ENCODE peak calls at places on chromosome 5, in ten cellular contexts. N, X, D, Q, F, E, U, K, I and S are unnamed samples.

GRCh38 chr5:148585988-148586387 is 68.3 kb downstream of the HTR4 start:
- DNase-seq in U (no peak), Q (no peak), I (no peak), D (no peak), K (no peak), F (no peak), X (no peak), E (no peak), N (no peak), S (no peak)

GRCh38 chr5:172866802-172867748 is 33.0 kb downstream of the ERGIC1 start:
- DNase-seq in Q (peak; percentile 58), X (no peak), E (no peak), K (no peak), N (no peak), I (no peak), F (no peak), D (peak; percentile 96), U (no peak), S (peak; percentile 88)

GRCh38 chr5:115439042-115439441 is 105.5 kb downstream of the FEM1C start:
- DNase-seq in D (no peak), U (no peak), I (peak; percentile 50), E (no peak), N (no peak), F (no peak), Q (no peak), K (no peak), X (no peak), S (no peak)

GRCh38 chr5:40551706-40552557 is 127.8 kb upstream of the PTGER4 start:
- DNase-seq in K (peak; percentile 15), E (peak; percentile 7), N (no peak), Q (no peak), I (no peak), X (no peak), U (no peak), D (no peak), F (no peak), S (no peak)

GRCh38 chr5:29114331-29114768 is 2076.0 kb upstream of the CDH9 start:
- DNase-seq in I (no peak), X (no peak), K (no peak), E (no peak), Q (no peak), D (no peak), N (no peak), U (no peak), F (no peak), S (no peak)

GRCh38 chr5:128132499-128132898 is 48.9 kb downstream of the SLC12A2 start:
- DNase-seq in U (no peak), X (no peak), N (no peak), I (no peak), K (no peak), D (no peak), F (no peak), E (no peak), Q (no peak), S (no peak)

GRCh38 chr5:133942589-133943474 is 25.6 kb downstream of the C5orf15 start:
- DNase-seq in F (no peak), E (no peak), Q (peak; percentile 70), K (no peak), U (no peak), I (no peak), N (no peak), D (no peak), X (no peak), S (no peak)

GRCh38 chr5:6488021-6488420 is 39.4 kb downstream of the UBE2QL1 start:
- DNase-seq in I (no peak), N (no peak), E (no peak), X (no peak), U (no peak), Q (no peak), K (no peak), F (no peak), D (no peak), S (no peak)

GRCh38 chr5:31361906-31362900 is 168.7 kb downstream of the CDH6 start:
- DNase-seq in U (no peak), I (peak; percentile 37), N (no peak), Q (no peak), K (no peak), F (no peak), D (no peak), E (peak; percentile 23), X (no peak), S (no peak)

GRCh38 chr5:149809919-149810691 is 80.0 kb downstream of the PPARGC1B start:
- DNase-seq in K (no peak), N (no peak), X (peak; percentile 41), F (no peak), E (no peak), I (no peak), U (no peak), D (no peak), Q (no peak), S (no peak)

GRCh38 chr5:158769702-158770101 is 330.0 kb downstream of the EBF1 start:
- DNase-seq in Q (no peak), E (no peak), N (no peak), X (no peak), F (no peak), U (no peak), I (no peak), D (no peak), K (no peak), S (no peak)

GRCh38 chr5:130402906-130403305 is 498.6 kb downstream of the CHSY3 start:
- DNase-seq in K (no peak), X (no peak), I (no peak), Q (no peak), U (no peak), N (no peak), D (no peak), E (peak; percentile 5), F (no peak), S (no peak)

GRCh38 chr5:40572947-40573346 is 106.8 kb upstream of the PTGER4 start:
- DNase-seq in K (no peak), U (no peak), Q (no peak), D (no peak), I (no peak), E (no peak), N (no peak), F (no peak), X (no peak), S (no peak)

GRCh38 chr5:32475338-32476097 is 31.0 kb upstream of the ZFR start:
- DNase-seq in D (no peak), F (no peak), X (no peak), I (no peak), K (no peak), N (no peak), E (no peak), Q (no peak), U (no peak), S (no peak)

GRCh38 chr5:51684794-51685355 is 301.6 kb downstream of the ISL1 start:
- DNase-seq in Q (no peak), E (no peak), F (no peak), D (no peak), K (no peak), I (no peak), X (no peak), U (no peak), N (no peak), S (no peak)

GRCh38 chr5:111757582-111758283 is 739 bp upstream of the NREP start:
- DNase-seq in I (peak; percentile 96), F (peak; percentile 92), N (peak; percentile 66), X (peak; percentile 52), E (no peak), U (peak; percentile 97), Q (peak; percentile 91), K (peak; percentile 68), D (peak; percentile 98), S (peak; percentile 94)
- TF ChIP-seq POLR2AphosphoS5 in I (peak; percentile 68), F (peak; percentile 28), N (peak; percentile 71), X (no peak), E (peak; percentile 91), U (peak; percentile 27), Q (peak; percentile 33), K (no peak), D (peak; percentile 50), S (no peak)

GRCh38 chr5:98930972-98931762 is 2.4 kb upstream of the CHD1 start:
- DNase-seq in I (no peak), D (no peak), N (no peak), U (no peak), K (no peak), X (no peak), F (no peak), Q (no peak), E (no peak), S (no peak)
- H3K4me3 ChIP-seq in I (no peak overlapping the region), D (no peak overlapping the region), N (no peak overlapping the region), U (no peak overlapping the region), K (no peak overlapping the region), X (peak overlapping the region; percentile 91), F (no peak overlapping the region), Q (no peak overlapping the region), E (no peak overlapping the region), S (no peak overlapping the region)

DNA sequence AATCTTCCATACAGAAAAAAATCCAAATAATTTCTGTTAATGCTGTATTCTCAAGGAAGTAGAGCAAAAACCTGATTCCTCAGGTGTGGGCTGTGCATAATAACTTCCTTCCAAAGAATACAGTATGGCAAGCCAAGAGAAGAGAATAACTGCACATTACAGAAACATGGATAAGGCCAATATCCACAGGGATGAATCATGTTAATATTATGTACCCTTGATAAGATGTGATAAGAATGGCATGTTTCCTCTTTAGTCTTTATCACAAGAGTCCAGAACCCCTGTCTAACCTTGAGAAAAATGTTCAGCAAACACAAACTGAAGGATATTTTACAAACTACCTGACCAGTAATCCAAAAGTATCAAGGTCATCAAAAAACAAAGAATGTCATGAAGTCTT is 795.8 kb downstream of the SEMA5A start:
- DNase-seq in Q (no peak), E (no peak), D (no peak), U (no peak), F (no peak), K (no peak), I (no peak), X (no peak), N (no peak), S (no peak)
- TF ChIP-seq EP300 in Q (no peak), E (no peak), D (no peak), U (no peak), F (no peak), K (no peak), I (no peak), X (no peak), N (no peak), S (no peak)

GRCh38 chr5:124951105-124951504 is 204.7 kb upstream of the ZNF608 start:
- DNase-seq in N (no peak), E (no peak), D (no peak), X (no peak), I (no peak), U (no peak), K (no peak), F (no peak), Q (no peak), S (no peak)

GRCh38 chr5:124951676-124952075 is 205.2 kb upstream of the ZNF608 start:
- DNase-seq in Q (no peak), I (no peak), E (no peak), U (no peak), N (peak; percentile 53), F (peak; percentile 11), K (no peak), X (no peak), D (no peak), S (no peak)

GRCh38 chr5:124952566-124952965 is 206.1 kb upstream of the ZNF608 start:
- DNase-seq in Q (no peak), F (no peak), X (no peak), D (no peak), E (no peak), I (no peak), N (peak; percentile 34), U (no peak), K (no peak), S (no peak)

GRCh38 chr5:124949862-124950261 is 203.4 kb upstream of the ZNF608 start:
- DNase-seq in E (no peak), U (no peak), K (no peak), Q (no peak), I (peak; percentile 88), N (no peak), F (no peak), X (no peak), D (no peak), S (no peak)

GRCh38 chr5:124952079-124952478 is 205.6 kb upstream of the ZNF608 start:
- DNase-seq in E (no peak), N (peak; percentile 69), X (no peak), I (no peak), Q (peak; percentile 46), F (peak; percentile 57), K (no peak), U (no peak), D (no peak), S (no peak)
- TF ChIP-seq POLR2AphosphoS5 in E (no peak), N (no peak), X (no peak), I (no peak), Q (no peak), F (no peak), K (no peak), U (no peak), D (no peak), S (no peak)